ENCODE peak calls at places on chromosomes 11 and 22, in nine cellular contexts. K is Caki2; U is COR-L47; G is IMR-90; I is GDM1; H is psoas muscle; L is stimulated activated CD8-positive, alpha-beta memory T cell treated with anti-CD3 and anti-CD28 coated beads, Interleukin-15, amount 100 ng/mL, for 4 hours; J is naive thymus-derived CD8-positive, alpha-beta T cell; Q is effector memory CD4-positive, alpha-beta T cell. Y is an unnamed sample.

GRCh38 chr11:101583180-101584128 is at the start of gene TRPC6:
- DNase-seq in H (peak; percentile 54), I (no peak), L (no peak), G (peak; percentile 47), U (peak; percentile 15), J (no peak), Q (no peak), K (no peak), Y (no peak)

GRCh38 chr11:123690490-123690889 is 36.1 kb upstream of the SCN3B start:
- DNase-seq in G (peak; percentile 63), K (no peak), H (no peak), Q (no peak), L (no peak), J (no peak), U (no peak), I (no peak), Y (no peak)

GRCh38 chr11:13008625-13009475 is at the start of gene RASSF10:
- DNase-seq in J (no peak), Q (no peak), I (no peak), G (no peak), K (peak; percentile 90), U (peak; percentile 33), H (peak; percentile 59), L (no peak), Y (peak; percentile 88)

GRCh38 chr11:27385245-27385644 is 22.2 kb upstream of the CCDC34 start:
- DNase-seq in L (no peak), U (no peak), G (peak; percentile 82), I (no peak), H (no peak), K (peak; percentile 44), Q (no peak), J (no peak), Y (peak; percentile 64)

GRCh38 chr11:77151804-77152513 is 23.9 kb downstream of the MYO7A start:
- DNase-seq in J (peak; percentile 15), Q (peak; percentile 6), L (no peak), K (no peak), G (peak; percentile 32), H (peak; percentile 51), I (peak; percentile 96), U (no peak), Y (no peak)

GRCh38 chr11:107018902-107019493 is 722 bp upstream of the GUCY1A2 start:
- DNase-seq in H (peak; percentile 56), J (no peak), G (peak; percentile 61), L (no peak), U (no peak), K (no peak), Q (no peak), I (no peak), Y (peak; percentile 80)

GRCh38 chr22:29093501-29093921 is 20.7 kb downstream of the KREMEN1 start:
- DNase-seq in L (no peak), U (no peak), J (no peak), K (no peak), H (peak; percentile 63), Q (no peak), G (peak; percentile 70), I (no peak), Y (no peak)

GRCh38 chr11:2888266-2888968 is 2.8 kb upstream of the CDKN1C start:
- DNase-seq in L (peak; percentile 67), Q (peak; percentile 71), H (peak; percentile 96), I (peak; percentile 72), J (peak; percentile 85), K (peak; percentile 60), G (peak; percentile 84), U (peak; percentile 82), Y (peak; percentile 77)

GRCh38 chr11:128859563-128860441 is 7.3 kb downstream of the KCNJ1 start:
- DNase-seq in L (peak; percentile 37), I (no peak), G (peak; percentile 47), H (peak; percentile 64), K (no peak), Q (peak; percentile 58), J (peak; percentile 72), U (no peak), Y (no peak)

GRCh38 chr11:117923773-117924172 is 5.4 kb downstream of the TMPRSS13 start:
- DNase-seq in U (no peak), Q (no peak), J (no peak), H (no peak), I (no peak), K (no peak), G (no peak), L (no peak), Y (no peak)

GRCh38 chr11:7418061-7418460 is 67.2 kb upstream of the OLFML1 start:
- DNase-seq in K (no peak), U (no peak), Q (no peak), H (no peak), L (no peak), G (no peak), I (no peak), J (no peak), Y (no peak)

GRCh38 chr22:35517769-35518530 is 22.7 kb upstream of the RASD2 start:
- DNase-seq in I (no peak), H (no peak), J (no peak), L (no peak), K (no peak), G (no peak), Q (no peak), U (no peak), Y (no peak)

GRCh38 chr11:130115218-130115617 is 44.4 kb upstream of the ST14 start:
- DNase-seq in H (no peak), I (no peak), U (peak; percentile 16), Q (no peak), K (no peak), J (no peak), G (peak; percentile 41), L (no peak), Y (no peak)

GRCh38 chr11:130161441-130161840 is 1.9 kb downstream of the ST14 start:
- DNase-seq in U (no peak), H (no peak), I (no peak), K (no peak), L (no peak), J (no peak), Q (no peak), G (no peak), Y (no peak)

GRCh38 chr11:75849917-75850316 is 34.9 kb downstream of the UVRAG start:
- DNase-seq in G (no peak), I (no peak), U (no peak), J (no peak), L (no peak), K (no peak), H (no peak), Q (no peak), Y (no peak)

GRCh38 chr22:41140365-41140957 is 48.1 kb downstream of the EP300 start:
- DNase-seq in L (no peak), J (no peak), U (no peak), H (no peak), I (no peak), G (no peak), Q (no peak), K (no peak), Y (no peak)

GRCh38 chr22:17717708-17718107 is 56.6 kb downstream of the BID start:
- DNase-seq in H (no peak), G (peak; percentile 40), J (no peak), K (no peak), I (no peak), U (no peak), Q (no peak), L (no peak), Y (no peak)